ENCODE peak calls at places on chromosome X, in five cellular contexts. U is A549, Z is heart left ventricle, R is dorsolateral prefrontal cortex, J is cardiac muscle cell. V is an unnamed sample.

GRCh38 chrX:77342028-77342427 is 105.2 kb upstream of the FGF16 start:
- DNase-seq in U (no peak), Z (peak; percentile 30), R (no peak), J (peak; percentile 86), V (no peak)

GRCh38 chrX:67574696-67575095 is 30.9 kb downstream of the AR start:
- DNase-seq in U (no peak), Z (no peak), R (no peak), J (no peak), V (no peak)

GRCh38 chrX:48972214-48973164 is 845 bp upstream of the KCND1 start:
- DNase-seq in U (peak; percentile 60), Z (no peak), R (peak; percentile 57), J (peak; percentile 30), V (peak; percentile 63)

GRCh38 chrX:74449322-74449936 is 28.1 kb downstream of the SLC16A2 start:
- DNase-seq in U (peak; percentile 7), Z (no peak), R (no peak), J (no peak), V (no peak)

GRCh38 chrX:54357414-54358377 is at the start of gene WNK3:
- DNase-seq in U (peak; percentile 48), Z (peak; percentile 79), R (peak; percentile 67), J (peak; percentile 88), V (peak; percentile 83)

GRCh38 chrX:128518508-128518907 is 466.3 kb upstream of the ACTRT1 start:
- DNase-seq in U (peak; percentile 15), Z (no peak), R (no peak), J (peak; percentile 3), V (no peak)

GRCh38 chrX:78123190-78123589 is 16.3 kb downstream of the TAF9B start:
- DNase-seq in U (no peak), Z (no peak), R (no peak), J (no peak), V (peak; percentile 53)

GRCh38 chrX:65601530-65602281 is 65.7 kb upstream of the MSN start:
- DNase-seq in U (peak; percentile 28), Z (peak; percentile 92), R (peak; percentile 11), J (no peak), V (peak; percentile 89)

GRCh38 chrX:55489315-55490009 is at the start of gene USP51:
- DNase-seq in U (peak; percentile 11), Z (peak; percentile 48), R (peak; percentile 38), J (peak; percentile 74), V (peak; percentile 53)

GRCh38 chrX:97685753-97686152 is 802.0 kb downstream of the RPA4 start:
- DNase-seq in U (peak; percentile 39), Z (no peak), R (peak; percentile 18), J (peak; percentile 61), V (peak; percentile 39)

GRCh38 chrX:102765794-102766193 is 45.3 kb downstream of the GPRASP3 start:
- DNase-seq in U (peak; percentile 2), Z (no peak), R (peak; percentile 38), J (no peak), V (peak; percentile 89)

GRCh38 chrX:134161162-134161561 is 75.8 kb upstream of the CCDC160 start:
- DNase-seq in U (no peak), Z (no peak), R (no peak), J (no peak), V (no peak)

GRCh38 chrX:47586043-47586787 is 4.0 kb downstream of the TIMP1 start:
- DNase-seq in U (no peak), Z (no peak), R (no peak), J (no peak), V (no peak)

GRCh38 chrX:154735695-154736393 is 15.0 kb downstream of the GAB3 start:
- DNase-seq in U (peak; percentile 44), Z (peak; percentile 83), R (no peak), J (no peak), V (peak; percentile 83)

GRCh38 chrX:74270393-74270792 is 33.6 kb upstream of the ZCCHC13 start:
- DNase-seq in U (no peak), Z (no peak), R (no peak), J (no peak), V (no peak)

GRCh38 chrX:16445166-16445752 is 204.7 kb upstream of the S100G start:
- DNase-seq in U (peak; percentile 45), Z (no peak), R (no peak), J (peak; percentile 63), V (peak; percentile 36)

GRCh38 chrX:153609917-153610833 is 11.2 kb upstream of the CCNQ start:
- DNase-seq in U (peak; percentile 74), Z (peak; percentile 74), R (peak; percentile 79), J (peak; percentile 79), V (peak; percentile 68)

GRCh38 chrX:36978886-36979285 is 29.3 kb upstream of the FAM47C start:
- DNase-seq in U (no peak), Z (no peak), R (no peak), J (no peak), V (peak; percentile 14)

GRCh38 chrX:10722804-10723364 is 102.5 kb upstream of the MID1 start:
- DNase-seq in U (peak; percentile 47), Z (peak; percentile 33), R (peak; percentile 70), J (peak; percentile 54), V (peak; percentile 77)
- H3K4me3 ChIP-seq in U (no peak overlapping the region), Z (no peak overlapping the region), R (no peak overlapping the region), J (no peak overlapping the region), V (no peak overlapping the region)

GRCh38 chrX:118520858-118521206 is 25.2 kb downstream of the DOCK11 start:
- DNase-seq in U (no peak), Z (no peak), R (no peak), J (no peak), V (no peak)

GRCh38 chrX:118522230-118522926 is 26.8 kb downstream of the DOCK11 start:
- DNase-seq in U (no peak), Z (no peak), R (no peak), J (no peak), V (no peak)

GRCh38 chrX:118521435-118521834 is 25.8 kb downstream of the DOCK11 start:
- DNase-seq in U (no peak), Z (no peak), R (no peak), J (no peak), V (peak; percentile 80)

GRCh38 chrX:118519411-118520205 is 24.0 kb downstream of the DOCK11 start:
- DNase-seq in U (no peak), Z (no peak), R (no peak), J (no peak), V (peak; percentile 40)

DNA sequence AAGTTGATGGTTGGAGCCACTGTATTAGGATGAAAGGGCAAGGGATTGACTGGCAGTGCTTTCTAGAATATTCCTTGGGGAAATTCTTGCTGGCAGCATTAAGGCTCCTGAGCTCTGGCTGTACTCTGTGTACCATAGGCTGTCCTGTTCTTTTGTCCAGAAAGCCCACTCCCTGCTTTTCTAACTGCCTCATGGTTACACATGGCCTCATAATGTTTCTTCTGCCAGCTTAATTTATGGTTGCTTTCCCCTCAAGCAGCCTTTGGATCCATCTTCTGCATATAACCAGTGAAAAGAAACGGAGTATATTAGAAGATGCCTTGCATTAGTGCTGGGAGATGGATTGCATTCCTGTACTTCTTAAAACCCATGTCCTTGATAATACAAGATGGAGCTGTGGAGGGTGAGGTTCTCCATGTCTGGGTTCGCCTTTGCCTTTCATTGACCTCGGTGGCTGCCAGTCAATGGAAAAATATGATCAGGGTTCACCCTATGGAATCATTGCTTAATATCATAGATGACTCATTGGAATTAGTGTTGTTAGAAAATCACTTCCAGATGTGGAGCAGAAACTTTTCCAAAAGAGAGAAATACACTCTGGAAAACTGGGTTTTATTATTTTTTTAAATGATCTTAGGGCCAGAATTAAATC is 24.7 kb downstream of the DOCK11 start:
- DNase-seq in U (no peak), Z (no peak), R (no peak), J (no peak), V (peak; percentile 84)
- H3K4me3 ChIP-seq in U (no peak overlapping the region), Z (no peak overlapping the region), R (no peak overlapping the region), J (no peak overlapping the region), V (no peak overlapping the region)

GRCh38 chrX:10608099-10608498 is 12.3 kb downstream of the MID1 start:
- DNase-seq in U (peak; percentile 84), Z (no peak), R (no peak), J (no peak), V (peak; percentile 51)

GRCh38 chrX:10615931-10616780 is 4.2 kb downstream of the MID1 start:
- DNase-seq in U (peak; percentile 73), Z (peak; percentile 31), R (peak; percentile 24), J (peak; percentile 52), V (peak; percentile 79)

GRCh38 chrX:10607233-10607632 is 13.2 kb downstream of the MID1 start:
- DNase-seq in U (no peak), Z (no peak), R (no peak), J (no peak), V (no peak)

GRCh38 chrX:10612215-10612614 is 8.2 kb downstream of the MID1 start:
- DNase-seq in U (no peak), Z (no peak), R (no peak), J (no peak), V (peak; percentile 65)

DNA sequence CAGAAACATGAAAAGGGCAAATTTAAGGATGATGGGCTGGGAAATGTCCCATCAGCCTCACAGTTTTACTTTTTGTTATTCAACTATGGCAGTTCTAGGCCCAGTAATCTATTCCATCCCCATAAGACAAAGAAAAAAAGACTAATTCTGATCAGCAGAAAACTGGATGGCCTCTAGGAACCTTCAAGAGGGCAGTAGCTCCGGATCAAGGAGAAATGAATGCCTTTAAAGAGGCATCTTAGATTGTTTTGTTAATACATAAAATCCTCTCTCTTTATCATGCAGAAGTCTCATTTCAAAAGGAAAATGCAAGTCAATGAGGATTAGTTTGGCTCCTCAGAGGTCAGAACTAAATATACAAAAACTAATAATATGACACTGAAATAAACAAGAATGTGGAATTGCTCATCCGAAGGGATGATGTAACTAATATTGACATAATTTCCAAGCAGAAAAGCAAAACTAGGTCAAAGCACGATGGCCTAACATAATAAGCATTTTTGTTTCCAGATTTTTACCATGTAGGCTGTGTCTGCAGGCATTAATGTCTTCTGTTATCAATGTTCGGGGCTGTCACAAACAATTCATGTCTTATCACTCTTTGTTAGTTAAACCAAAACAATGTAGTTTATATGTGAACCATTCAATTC is 8.8 kb downstream of the MID1 start:
- DNase-seq in U (no peak), Z (no peak), R (no peak), J (no peak), V (no peak)
- H3K4me3 ChIP-seq in U (peak overlapping the region; percentile 32), Z (no peak overlapping the region), R (no peak overlapping the region), J (no peak overlapping the region), V (peak overlapping the region; percentile 2)

GRCh38 chrX:6695717-6696116 is 160.8 kb upstream of the VCX3A start:
- DNase-seq in U (no peak), Z (no peak), R (no peak), J (no peak), V (no peak)

GRCh38 chrX:6693051-6693450 is 158.1 kb upstream of the VCX3A start:
- DNase-seq in U (no peak), Z (no peak), R (no peak), J (no peak), V (no peak)

GRCh38 chrX:6694977-6695376 is 160.1 kb upstream of the VCX3A start:
- DNase-seq in U (no peak), Z (no peak), R (no peak), J (no peak), V (no peak)
- H3K4me3 ChIP-seq in U (no peak overlapping the region), Z (no peak overlapping the region), R (no peak overlapping the region), J (no peak overlapping the region), V (no peak overlapping the region)

DNA sequence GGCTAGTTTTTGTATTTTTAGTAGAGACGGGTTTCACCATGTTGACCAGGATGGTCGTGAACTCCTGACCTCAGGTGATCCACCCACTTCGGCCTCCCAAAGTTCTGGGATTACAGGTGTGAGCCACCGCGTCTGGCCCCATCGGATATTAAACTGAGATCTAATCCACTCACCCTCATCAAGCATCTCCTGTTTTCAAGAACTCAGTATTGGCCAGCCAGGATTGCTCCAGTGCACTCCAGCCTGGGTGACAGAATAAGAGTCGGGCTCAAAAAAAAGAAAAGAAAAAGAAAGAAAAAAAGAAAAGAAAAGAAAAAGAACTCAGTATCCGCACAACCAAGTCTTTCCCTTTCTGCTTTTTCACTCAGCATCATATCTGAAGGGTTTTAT is 167.6 kb downstream of the OR13H1 start:
- DNase-seq in U (no peak), Z (no peak), R (no peak), J (no peak), V (no peak)
- H3K4me3 ChIP-seq in U (peak overlapping the region; percentile 30), Z (no peak overlapping the region), R (peak overlapping the region; percentile 39), J (no peak overlapping the region), V (no peak overlapping the region)

V was measured in foreskin fibroblast.